ENCODE peak calls at places on chromosomes 11 and 22, in five cellular contexts. Q, M, F, S and R are unnamed samples.

GRCh38 chr22:50517495-50518260 is 7.7 kb downstream of the SCO2 start:
- DNase-seq in Q (no peak), M (no peak), F (no peak), S (no peak), R (no peak)

GRCh38 chr11:122776546-122776945 is 61.8 kb upstream of the CRTAM start:
- DNase-seq in Q (no peak), M (no peak), F (no peak), S (no peak), R (no peak)

GRCh38 chr22:40982482-40983385 is 31.6 kb downstream of the RBX1 start:
- DNase-seq in Q (no peak), M (no peak), F (no peak), S (no peak), R (no peak)

GRCh38 chr11:12216542-12217422 is 106.4 kb downstream of the MICAL2 start:
- DNase-seq in Q (peak), M (no peak), F (no peak), S (no peak), R (no peak)

GRCh38 chr11:27282141-27282590 is 80.8 kb downstream of the CCDC34 start:
- DNase-seq in Q (no peak), M (peak), F (no peak), S (no peak), R (peak)

GRCh38 chr22:41526802-41527799 is 17.2 kb downstream of the POLR3H start:
- DNase-seq in Q (no peak), M (peak), F (peak), S (peak), R (no peak)

GRCh38 chr11:128481135-128481534 is 106.2 kb downstream of the ETS1 start:
- DNase-seq in Q (no peak), M (no peak), F (no peak), S (no peak), R (no peak)

GRCh38 chr22:26172389-26172990 is 3.2 kb downstream of the SEZ6L start:
- DNase-seq in Q (no peak), M (peak), F (no peak), S (no peak), R (no peak)

GRCh38 chr22:39913886-39914285 is 13.0 kb downstream of the GRAP2 start:
- DNase-seq in Q (no peak), M (no peak), F (no peak), S (no peak), R (no peak)

GRCh38 chr11:127627629-127628462 is 627.3 kb upstream of the KIRREL3 start:
- DNase-seq in Q (peak), M (no peak), F (no peak), S (no peak), R (no peak)

GRCh38 chr11:77073328-77074001 is 6.7 kb downstream of the CAPN5 start:
- DNase-seq in Q (peak), M (peak), F (peak), S (peak), R (peak)

GRCh38 chr11:35619754-35620640 is 1.7 kb downstream of the FJX1 start:
- DNase-seq in Q (no peak), M (peak), F (peak), S (peak), R (no peak)

GRCh38 chr22:23789121-23789520 is 2.4 kb downstream of the SMARCB1 start:
- DNase-seq in Q (no peak), M (no peak), F (no peak), S (no peak), R (peak)

GRCh38 chr11:64453466-64453865 is 94.5 kb downstream of the RPS6KA4 start:
- DNase-seq in Q (no peak), M (no peak), F (peak), S (no peak), R (no peak)

GRCh38 chr22:28989484-28989883 is 72.1 kb downstream of the C22orf31 start:
- DNase-seq in Q (no peak), M (no peak), F (peak), S (no peak), R (no peak)

GRCh38 chr11:116224154-116224888 is 548.5 kb downstream of the BUD13 start:
- DNase-seq in Q (peak), M (peak), F (no peak), S (peak), R (no peak)

GRCh38 chr11:73077454-73077853 is 64.7 kb downstream of the FCHSD2 start:
- DNase-seq in Q (no peak), M (no peak), F (no peak), S (no peak), R (no peak)

DNA sequence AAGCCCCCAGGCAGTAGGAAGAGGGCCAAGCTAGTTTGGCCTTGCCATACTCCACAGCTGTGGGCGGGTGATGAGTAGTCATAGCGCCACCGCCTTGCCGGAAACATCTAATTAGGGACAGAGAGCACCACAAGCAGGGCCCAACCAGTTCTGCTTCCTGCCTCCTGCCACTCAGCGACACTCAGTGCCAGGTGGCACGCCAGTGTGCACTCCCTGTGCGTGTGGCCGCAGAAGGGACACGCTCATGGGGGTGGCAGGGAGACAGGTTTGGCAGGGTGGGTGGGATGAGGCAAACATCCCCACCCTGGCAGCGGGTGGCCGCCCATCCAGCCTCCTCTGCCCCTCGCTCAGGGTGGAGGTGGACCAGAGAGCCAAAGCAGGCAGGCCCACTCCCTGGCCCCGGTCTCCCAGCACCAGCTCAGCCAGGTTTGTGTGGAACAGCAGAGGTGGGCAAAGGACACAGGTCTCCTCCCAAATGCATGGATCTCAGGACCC is 4.9 kb downstream of the OVOL1 start:
- DNase-seq in Q (peak), M (no peak), F (no peak), S (no peak), R (no peak)
- H3K27ac ChIP-seq in Q (peak), M (no peak), F (no peak), S (no peak), R (no peak)

GRCh38 chr11:99370557-99371200 is 349.9 kb downstream of the CNTN5 start:
- DNase-seq in Q (no peak), M (peak), F (no peak), S (no peak), R (no peak)
- TF ChIP-seq CTCF in Q (no peak), M (no peak), F (no peak), S (no peak), R (no peak)

DNA sequence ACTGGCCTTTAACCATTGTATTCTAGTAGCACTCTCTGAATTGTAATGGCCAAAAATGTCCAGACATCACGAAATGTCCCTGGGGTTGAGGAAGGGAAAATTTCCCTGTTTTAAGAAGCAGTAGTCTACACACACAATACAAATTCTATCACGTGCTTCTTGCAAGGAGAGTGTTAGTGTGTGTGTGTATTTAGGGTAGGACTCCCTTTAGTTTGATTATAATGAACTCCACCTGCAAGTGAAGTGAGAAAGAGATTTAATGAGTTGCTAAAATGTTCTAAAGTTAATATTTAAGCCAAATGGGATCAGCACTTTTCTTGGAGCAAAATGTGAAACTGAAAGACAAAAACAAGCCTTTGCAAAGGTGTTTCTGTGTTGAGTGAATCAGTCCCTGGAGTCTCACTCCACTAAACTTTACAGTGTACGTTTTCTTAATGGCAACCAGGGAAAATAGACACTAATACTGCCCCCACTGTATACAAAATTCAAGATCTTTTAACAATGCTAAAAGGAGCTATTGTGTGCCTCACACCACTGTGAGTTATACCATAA is 590.3 kb upstream of the TENM4 start:
- DNase-seq in Q (no peak), M (no peak), F (no peak), S (no peak), R (no peak)
- H3K4me3 ChIP-seq in Q (no peak), M (no peak), F (no peak), S (no peak), R (no peak)

GRCh38 chr11:14203392-14203791 is 155.6 kb downstream of the RRAS2 start:
- DNase-seq in Q (no peak), M (no peak), F (no peak), S (no peak), R (no peak)

GRCh38 chr11:14202263-14203173 is 156.5 kb downstream of the RRAS2 start:
- DNase-seq in Q (no peak), M (no peak), F (no peak), S (no peak), R (no peak)
- H3K27ac ChIP-seq in Q (no peak), M (no peak), F (no peak), S (no peak), R (no peak)

GRCh38 chr11:120525285-120526085 is 13.9 kb downstream of the GRIK4 start:
- DNase-seq in Q (no peak), M (no peak), F (peak), S (no peak), R (no peak)

GRCh38 chr11:120528749-120529148 is 17.2 kb downstream of the GRIK4 start:
- DNase-seq in Q (no peak), M (no peak), F (no peak), S (no peak), R (no peak)

GRCh38 chr11:120526241-120526640 is 14.7 kb downstream of the GRIK4 start:
- DNase-seq in Q (no peak), M (no peak), F (no peak), S (no peak), R (no peak)

GRCh38 chr11:120529214-120529613 is 17.7 kb downstream of the GRIK4 start:
- DNase-seq in Q (no peak), M (no peak), F (no peak), S (no peak), R (no peak)

DNA sequence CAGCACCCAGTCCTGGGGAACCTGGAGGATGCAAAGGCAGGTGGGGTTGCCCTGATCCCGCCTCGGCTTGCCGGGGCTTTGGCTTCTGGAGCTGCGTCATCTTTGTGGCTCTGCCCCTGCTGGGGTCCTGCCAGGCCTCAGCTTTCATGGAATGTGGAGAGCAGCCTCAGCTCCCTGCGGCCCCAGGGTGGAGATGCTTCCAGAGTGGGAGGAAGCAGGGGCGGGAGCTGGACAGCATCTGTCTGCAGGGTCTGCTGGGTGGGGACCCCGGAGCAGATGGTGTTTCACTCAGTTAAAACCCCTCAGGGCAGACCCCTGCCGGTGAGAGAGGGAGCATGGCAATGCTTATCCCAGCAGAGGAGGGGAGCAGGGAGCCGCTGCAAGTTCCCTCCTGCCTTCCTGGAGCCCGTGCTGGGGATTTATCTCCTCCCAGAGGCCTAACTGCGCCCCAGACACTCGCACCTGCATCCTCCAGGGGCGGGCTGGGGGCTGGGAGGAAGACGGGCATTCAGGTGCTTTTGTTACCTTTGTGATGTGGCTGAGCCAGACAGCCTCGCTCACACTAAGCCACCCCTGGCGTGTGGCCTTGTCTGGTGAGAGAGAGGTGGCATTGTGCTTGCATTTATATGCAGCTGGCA is 15.7 kb downstream of the GRIK4 start:
- DNase-seq in Q (no peak), M (no peak), F (no peak), S (no peak), R (no peak)
- TF ChIP-seq CTCF in Q (no peak), M (no peak), F (no peak), S (no peak), R (no peak)

GRCh38 chr11:75461136-75461535 is 28.1 kb upstream of the KLHL35 start:
- DNase-seq in Q (no peak), M (no peak), F (no peak), S (no peak), R (no peak)
- H3K4me3 ChIP-seq in Q (no peak), M (no peak), F (no peak), S (no peak), R (no peak)

GRCh38 chr11:78474451-78474850 is 56.8 kb upstream of the GAB2 start:
- DNase-seq in Q (no peak), M (peak), F (no peak), S (no peak), R (no peak)
- H3K27ac ChIP-seq in Q (no peak), M (no peak), F (no peak), S (no peak), R (no peak)

GRCh38 chr11:124837491-124837856 is 27.8 kb upstream of the ROBO3 start:
- DNase-seq in Q (no peak), M (peak), F (no peak), S (no peak), R (peak)
- TF ChIP-seq CTCF in Q (no peak), M (no peak), F (no peak), S (no peak), R (no peak)

GRCh38 chr11:75667268-75667830 is 1.5 kb downstream of the MAP6 start:
- DNase-seq in Q (peak), M (peak), F (no peak), S (no peak), R (no peak)

GRCh38 chr11:75664366-75664765 is 4.5 kb downstream of the MAP6 start:
- DNase-seq in Q (no peak), M (no peak), F (no peak), S (no peak), R (no peak)

GRCh38 chr11:75665126-75665525 is 3.7 kb downstream of the MAP6 start:
- DNase-seq in Q (no peak), M (no peak), F (no peak), S (no peak), R (no peak)

GRCh38 chr11:75667831-75668507 is 869 bp downstream of the MAP6 start:
- DNase-seq in Q (peak), M (peak), F (peak), S (peak), R (no peak)

DNA sequence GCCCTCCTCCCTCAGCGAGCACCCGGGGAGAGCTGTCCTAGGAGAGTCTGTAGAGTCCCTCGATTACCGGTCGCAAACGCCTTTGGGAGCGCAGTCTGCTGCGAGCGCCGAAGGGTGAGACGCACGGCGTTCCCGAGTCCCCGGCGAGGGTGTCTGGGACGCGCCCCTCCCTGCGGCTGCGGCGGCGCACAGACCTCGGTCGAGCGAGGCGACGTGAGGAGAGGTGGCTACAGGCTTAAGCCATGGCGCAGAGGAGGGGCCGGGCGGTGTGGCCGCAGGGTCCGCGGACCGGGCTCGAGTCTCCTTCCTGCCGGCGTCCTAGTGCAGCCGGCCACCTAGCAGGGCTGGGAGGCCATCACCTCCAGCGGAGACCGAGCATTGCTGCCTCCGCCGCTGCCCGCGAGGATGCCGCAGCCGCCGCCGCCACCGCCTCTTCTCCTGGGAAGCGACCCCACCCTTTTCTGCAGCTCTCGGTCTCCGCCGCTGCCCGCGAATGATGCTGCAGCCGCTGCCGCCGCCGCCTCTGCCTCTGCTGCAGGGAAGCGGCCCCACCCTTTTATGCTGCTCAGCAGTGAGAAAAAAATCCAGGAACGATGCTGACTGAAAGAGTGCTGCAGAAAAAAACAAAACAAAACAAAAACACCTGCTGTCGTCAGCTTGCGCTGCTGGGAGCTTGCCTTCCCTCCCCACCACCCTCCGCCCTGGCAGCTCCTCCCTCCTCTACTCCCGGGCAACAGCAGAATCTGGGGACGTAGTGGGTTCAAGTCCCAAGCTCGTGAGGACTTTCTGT is at the start of gene MAP6:
- DNase-seq in Q (no peak), M (peak), F (no peak), S (peak), R (no peak)
- H3K4me3 ChIP-seq in Q (peak), M (peak), F (peak), S (peak), R (peak)

DNA sequence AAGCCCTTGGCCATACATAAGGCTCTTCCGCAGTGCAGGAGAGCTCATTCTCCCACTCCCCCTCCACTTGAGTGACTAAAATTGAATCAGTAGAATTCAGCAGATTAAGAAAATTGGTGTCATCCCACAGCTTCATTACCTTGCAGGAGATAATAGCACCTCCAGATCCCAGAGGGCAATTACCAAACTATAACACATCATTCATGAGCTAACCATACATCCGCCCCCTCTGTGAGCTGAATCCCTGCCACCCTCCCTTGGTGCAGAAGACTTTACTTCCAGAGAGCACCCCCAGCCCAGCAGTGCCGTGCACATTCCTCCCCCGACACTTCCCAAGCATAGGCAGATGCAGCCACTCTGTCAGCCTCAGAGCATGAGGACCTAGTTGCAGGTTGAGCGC is 496.5 kb upstream of the B3GAT1 start:
- DNase-seq in Q (no peak), M (no peak), F (no peak), S (no peak), R (no peak)
- H3K27ac ChIP-seq in Q (no peak), M (no peak), F (no peak), S (no peak), R (no peak)